ENCODE peak calls at places on chromosomes 11 and 22, in ten cellular contexts. One of them, this sample, is unnamed.

GRCh38 chr22:48653306-48653705 is 1174.4 kb downstream of the BRD1 start:
- DNase-seq in heart right ventricle: no peak
- DNase-seq in GM20000: no peak
- DNase-seq in AG09319: no peak
- DNase-seq in A673: no peak
- DNase-seq in A549: no peak
- DNase-seq in foreskin fibroblast: no peak
- DNase-seq in foreskin keratinocyte: no peak
- DNase-seq in fibroblast of the aortic adventitia: no peak
- DNase-seq in breast epithelium: no peak
- DNase-seq in this sample: no peak

GRCh38 chr22:22957090-22957489 is 69.5 kb downstream of the IGLL5 start:
- DNase-seq in foreskin keratinocyte: no peak
- DNase-seq in foreskin fibroblast: no peak
- DNase-seq in AG09319: no peak
- DNase-seq in GM20000: peak
- DNase-seq in heart right ventricle: no peak
- DNase-seq in breast epithelium: no peak
- DNase-seq in fibroblast of the aortic adventitia: no peak
- DNase-seq in A549: no peak
- DNase-seq in A673: no peak
- DNase-seq in this sample: no peak

GRCh38 chr11:128481135-128481534 is 106.2 kb downstream of the ETS1 start:
- DNase-seq in foreskin keratinocyte: no peak
- DNase-seq in heart right ventricle: no peak
- DNase-seq in GM20000: no peak
- DNase-seq in A549: no peak
- DNase-seq in fibroblast of the aortic adventitia: peak
- DNase-seq in breast epithelium: no peak
- DNase-seq in foreskin fibroblast: peak
- DNase-seq in AG09319: peak
- DNase-seq in A673: no peak
- DNase-seq in this sample: no peak

GRCh38 chr22:24144471-24145115 is 36.7 kb upstream of the SUSD2 start:
- DNase-seq in breast epithelium: no peak
- DNase-seq in foreskin fibroblast: no peak
- DNase-seq in fibroblast of the aortic adventitia: no peak
- DNase-seq in A673: no peak
- DNase-seq in heart right ventricle: peak
- DNase-seq in A549: no peak
- DNase-seq in AG09319: no peak
- DNase-seq in GM20000: no peak
- DNase-seq in foreskin keratinocyte: no peak
- DNase-seq in this sample: no peak

GRCh38 chr11:2305862-2306823 is 4.3 kb downstream of the TSPAN32 start:
- DNase-seq in A549: no peak
- DNase-seq in A673: peak
- DNase-seq in GM20000: no peak
- DNase-seq in AG09319: peak
- DNase-seq in breast epithelium: peak
- DNase-seq in foreskin keratinocyte: no peak
- DNase-seq in heart right ventricle: peak
- DNase-seq in foreskin fibroblast: peak
- DNase-seq in fibroblast of the aortic adventitia: peak
- DNase-seq in this sample: peak

GRCh38 chr22:38467904-38468760 is at the start of gene KDELR3:
- DNase-seq in GM20000: peak
- DNase-seq in foreskin keratinocyte: no peak
- DNase-seq in breast epithelium: no peak
- DNase-seq in fibroblast of the aortic adventitia: peak
- DNase-seq in heart right ventricle: peak
- DNase-seq in foreskin fibroblast: peak
- DNase-seq in AG09319: peak
- DNase-seq in A673: peak
- DNase-seq in A549: peak
- DNase-seq in this sample: peak

GRCh38 chr11:74169736-74170458 is 905 bp downstream of the C2CD3 start:
- DNase-seq in foreskin fibroblast: no peak
- DNase-seq in breast epithelium: no peak
- DNase-seq in fibroblast of the aortic adventitia: no peak
- DNase-seq in A549: no peak
- DNase-seq in GM20000: no peak
- DNase-seq in A673: no peak
- DNase-seq in AG09319: no peak
- DNase-seq in foreskin keratinocyte: no peak
- DNase-seq in heart right ventricle: no peak
- DNase-seq in this sample: no peak

GRCh38 chr11:82080160-82080559 is 653.5 kb downstream of the FAM181B start:
- DNase-seq in foreskin fibroblast: peak
- DNase-seq in GM20000: no peak
- DNase-seq in breast epithelium: no peak
- DNase-seq in foreskin keratinocyte: no peak
- DNase-seq in A673: peak
- DNase-seq in AG09319: no peak
- DNase-seq in fibroblast of the aortic adventitia: peak
- DNase-seq in A549: no peak
- DNase-seq in heart right ventricle: no peak
- DNase-seq in this sample: no peak

GRCh38 chr11:92885600-92885999 is 83.9 kb upstream of the MTNR1B start:
- DNase-seq in AG09319: no peak
- DNase-seq in fibroblast of the aortic adventitia: no peak
- DNase-seq in A673: no peak
- DNase-seq in GM20000: no peak
- DNase-seq in foreskin keratinocyte: peak
- DNase-seq in foreskin fibroblast: no peak
- DNase-seq in breast epithelium: no peak
- DNase-seq in heart right ventricle: no peak
- DNase-seq in A549: no peak
- DNase-seq in this sample: no peak

GRCh38 chr22:39926175-39927152 is 25.6 kb downstream of the GRAP2 start:
- DNase-seq in GM20000: no peak
- DNase-seq in AG09319: no peak
- DNase-seq in foreskin keratinocyte: no peak
- DNase-seq in A549: no peak
- DNase-seq in fibroblast of the aortic adventitia: no peak
- DNase-seq in foreskin fibroblast: no peak
- DNase-seq in A673: no peak
- DNase-seq in breast epithelium: no peak
- DNase-seq in heart right ventricle: no peak
- DNase-seq in this sample: peak

GRCh38 chr11:9094420-9094819 is 3.0 kb upstream of the SCUBE2 start:
- DNase-seq in fibroblast of the aortic adventitia: no peak
- DNase-seq in heart right ventricle: no peak
- DNase-seq in breast epithelium: no peak
- DNase-seq in AG09319: no peak
- DNase-seq in GM20000: no peak
- DNase-seq in foreskin fibroblast: no peak
- DNase-seq in foreskin keratinocyte: no peak
- DNase-seq in A549: no peak
- DNase-seq in A673: no peak
- DNase-seq in this sample: no peak

GRCh38 chr11:9092085-9092484 is 686 bp upstream of the SCUBE2 start:
- DNase-seq in foreskin fibroblast: no peak
- DNase-seq in fibroblast of the aortic adventitia: no peak
- DNase-seq in heart right ventricle: no peak
- DNase-seq in GM20000: peak
- DNase-seq in A673: no peak
- DNase-seq in AG09319: no peak
- DNase-seq in breast epithelium: no peak
- DNase-seq in foreskin keratinocyte: no peak
- DNase-seq in A549: no peak
- DNase-seq in this sample: no peak

GRCh38 chr11:9096427-9096826 is 5.0 kb upstream of the SCUBE2 start:
- DNase-seq in GM20000: no peak
- DNase-seq in AG09319: no peak
- DNase-seq in A549: no peak
- DNase-seq in heart right ventricle: no peak
- DNase-seq in fibroblast of the aortic adventitia: no peak
- DNase-seq in foreskin keratinocyte: no peak
- DNase-seq in foreskin fibroblast: no peak
- DNase-seq in breast epithelium: no peak
- DNase-seq in A673: no peak
- DNase-seq in this sample: no peak

GRCh38 chr11:9092846-9093778 is 1.7 kb upstream of the SCUBE2 start:
- DNase-seq in heart right ventricle: no peak
- DNase-seq in fibroblast of the aortic adventitia: peak
- DNase-seq in foreskin keratinocyte: no peak
- DNase-seq in A673: peak
- DNase-seq in foreskin fibroblast: peak
- DNase-seq in GM20000: peak
- DNase-seq in AG09319: no peak
- DNase-seq in breast epithelium: no peak
- DNase-seq in A549: no peak
- DNase-seq in this sample: no peak

DNA sequence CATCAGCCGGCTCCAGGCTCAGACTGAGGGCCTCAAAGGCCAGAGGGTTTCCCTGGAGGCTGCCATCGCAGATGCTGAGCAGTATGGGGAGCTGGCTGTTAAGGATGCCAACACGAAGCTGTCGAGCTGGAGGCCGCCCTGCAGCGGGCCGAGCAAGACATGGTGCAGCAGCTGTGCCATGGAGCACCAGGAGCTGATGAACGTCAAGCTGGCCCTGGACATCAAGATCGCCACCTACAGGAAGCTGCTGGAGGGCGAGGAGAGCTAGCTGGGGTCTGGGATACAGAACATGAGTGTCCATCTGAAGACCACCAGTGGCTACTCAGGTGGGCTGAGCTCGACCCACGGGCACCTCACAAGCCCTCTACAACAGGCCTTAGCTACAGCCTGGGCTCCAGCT is 4.0 kb upstream of the SCUBE2 start:
- DNase-seq in A549: no peak
- DNase-seq in breast epithelium: no peak
- DNase-seq in foreskin keratinocyte: no peak
- DNase-seq in fibroblast of the aortic adventitia: no peak
- DNase-seq in heart right ventricle: no peak
- DNase-seq in AG09319: no peak
- DNase-seq in A673: peak
- DNase-seq in foreskin fibroblast: no peak
- DNase-seq in GM20000: no peak
- DNase-seq in this sample: peak
- TF ChIP-seq CTCF in A549: peak
- TF ChIP-seq CTCF in breast epithelium: no peak
- TF ChIP-seq CTCF in foreskin keratinocyte: peak
- TF ChIP-seq CTCF in fibroblast of the aortic adventitia: no peak
- TF ChIP-seq CTCF in heart right ventricle: no peak
- TF ChIP-seq CTCF in AG09319: no peak
- TF ChIP-seq CTCF in A673: peak
- TF ChIP-seq CTCF in foreskin fibroblast: no peak
- TF ChIP-seq CTCF in GM20000: peak
- TF ChIP-seq CTCF in this sample: no peak

GRCh38 chr22:21917206-21917958 is 35.3 kb downstream of the PPM1F start:
- DNase-seq in AG09319: no peak
- DNase-seq in GM20000: no peak
- DNase-seq in heart right ventricle: no peak
- DNase-seq in breast epithelium: no peak
- DNase-seq in foreskin fibroblast: peak
- DNase-seq in fibroblast of the aortic adventitia: peak
- DNase-seq in A549: no peak
- DNase-seq in foreskin keratinocyte: no peak
- DNase-seq in A673: no peak
- DNase-seq in this sample: no peak
- TF ChIP-seq CTCF in AG09319: no peak
- TF ChIP-seq CTCF in GM20000: no peak
- TF ChIP-seq CTCF in heart right ventricle: no peak
- TF ChIP-seq CTCF in breast epithelium: no peak
- TF ChIP-seq CTCF in foreskin fibroblast: no peak
- TF ChIP-seq CTCF in fibroblast of the aortic adventitia: no peak
- TF ChIP-seq CTCF in A549: no peak
- TF ChIP-seq CTCF in foreskin keratinocyte: no peak
- TF ChIP-seq CTCF in A673: no peak
- TF ChIP-seq CTCF in this sample: no peak

GRCh38 chr11:299951-300735 is 817 bp upstream of the IFITM5 start:
- DNase-seq in A673: peak
- DNase-seq in AG09319: no peak
- DNase-seq in foreskin keratinocyte: no peak
- DNase-seq in breast epithelium: no peak
- DNase-seq in A549: no peak
- DNase-seq in foreskin fibroblast: peak
- DNase-seq in heart right ventricle: no peak
- DNase-seq in fibroblast of the aortic adventitia: peak
- DNase-seq in GM20000: peak
- DNase-seq in this sample: peak
- TF ChIP-seq CTCF in A673: peak
- TF ChIP-seq CTCF in AG09319: peak
- TF ChIP-seq CTCF in foreskin keratinocyte: peak
- TF ChIP-seq CTCF in breast epithelium: no peak
- TF ChIP-seq CTCF in A549: no peak
- TF ChIP-seq CTCF in foreskin fibroblast: peak
- TF ChIP-seq CTCF in heart right ventricle: no peak
- TF ChIP-seq CTCF in fibroblast of the aortic adventitia: peak
- TF ChIP-seq CTCF in GM20000: no peak
- TF ChIP-seq CTCF in this sample: no peak

GRCh38 chr22:26023104-26023775 is 146.0 kb upstream of the SEZ6L start:
- DNase-seq in GM20000: no peak
- DNase-seq in heart right ventricle: no peak
- DNase-seq in A673: no peak
- DNase-seq in foreskin keratinocyte: no peak
- DNase-seq in A549: no peak
- DNase-seq in fibroblast of the aortic adventitia: no peak
- DNase-seq in foreskin fibroblast: no peak
- DNase-seq in AG09319: no peak
- DNase-seq in breast epithelium: no peak
- DNase-seq in this sample: no peak
- TF ChIP-seq CTCF in GM20000: no peak
- TF ChIP-seq CTCF in heart right ventricle: no peak
- TF ChIP-seq CTCF in A673: no peak
- TF ChIP-seq CTCF in foreskin keratinocyte: no peak
- TF ChIP-seq CTCF in A549: no peak
- TF ChIP-seq CTCF in fibroblast of the aortic adventitia: no peak
- TF ChIP-seq CTCF in foreskin fibroblast: no peak
- TF ChIP-seq CTCF in AG09319: no peak
- TF ChIP-seq CTCF in breast epithelium: no peak
- TF ChIP-seq CTCF in this sample: no peak

GRCh38 chr11:5553347-5553746 is 5.0 kb upstream of the OR52H1 start:
- DNase-seq in foreskin fibroblast: peak
- DNase-seq in breast epithelium: no peak
- DNase-seq in heart right ventricle: no peak
- DNase-seq in foreskin keratinocyte: no peak
- DNase-seq in A673: no peak
- DNase-seq in AG09319: no peak
- DNase-seq in fibroblast of the aortic adventitia: peak
- DNase-seq in GM20000: no peak
- DNase-seq in A549: no peak
- DNase-seq in this sample: no peak
- TF ChIP-seq CTCF in foreskin fibroblast: no peak
- TF ChIP-seq CTCF in breast epithelium: no peak
- TF ChIP-seq CTCF in heart right ventricle: peak
- TF ChIP-seq CTCF in foreskin keratinocyte: peak
- TF ChIP-seq CTCF in A673: no peak
- TF ChIP-seq CTCF in AG09319: peak
- TF ChIP-seq CTCF in fibroblast of the aortic adventitia: peak
- TF ChIP-seq CTCF in GM20000: no peak
- TF ChIP-seq CTCF in A549: peak
- TF ChIP-seq CTCF in this sample: no peak

GRCh38 chr22:36286096-36286957 is 33.4 kb downstream of the APOL1 start:
- DNase-seq in GM20000: peak
- DNase-seq in fibroblast of the aortic adventitia: peak
- DNase-seq in foreskin fibroblast: peak
- DNase-seq in breast epithelium: peak
- DNase-seq in heart right ventricle: peak
- DNase-seq in A549: peak
- DNase-seq in AG09319: peak
- DNase-seq in A673: peak
- DNase-seq in foreskin keratinocyte: no peak
- DNase-seq in this sample: peak
- TF ChIP-seq CTCF in GM20000: peak
- TF ChIP-seq CTCF in fibroblast of the aortic adventitia: peak
- TF ChIP-seq CTCF in foreskin fibroblast: peak
- TF ChIP-seq CTCF in breast epithelium: peak
- TF ChIP-seq CTCF in heart right ventricle: peak
- TF ChIP-seq CTCF in A549: peak
- TF ChIP-seq CTCF in AG09319: peak
- TF ChIP-seq CTCF in A673: peak
- TF ChIP-seq CTCF in foreskin keratinocyte: peak
- TF ChIP-seq CTCF in this sample: peak